ENCODE peak calls at places on chromosomes 2 and 18, in nine cellular contexts. I is fibroblast of pulmonary artery, M is PC-3, F is fibroblast of lung, X is MM.1S, C is esophagus squamous epithelium, V is BJ, G is PC-9, J is kidney epithelial cell. Y is an unnamed sample.

GRCh38 chr18:57959278-57959677 is 84.7 kb upstream of the NEDD4L start:
- DNase-seq in C (no peak), V (no peak), G (peak), M (peak), J (peak), F (peak), I (peak), X (peak), Y (no peak)

GRCh38 chr2:126982935-126983334 is 84.2 kb downstream of the TEX51 start:
- DNase-seq in V (no peak), J (no peak), I (no peak), M (no peak), C (no peak), G (no peak), X (no peak), F (no peak), Y (no peak)

GRCh38 chr18:60322591-60322990 is 50.0 kb downstream of the MC4R start:
- DNase-seq in V (no peak), M (peak), G (no peak), X (no peak), J (no peak), F (no peak), I (no peak), C (no peak), Y (no peak)

GRCh38 chr2:30796723-30797122 is 10.5 kb downstream of the CAPN13 start:
- DNase-seq in J (no peak), I (no peak), C (no peak), M (no peak), F (no peak), X (no peak), V (no peak), G (no peak), Y (no peak)

GRCh38 chr2:101026923-101027469 is 24.9 kb downstream of the RPL31 start:
- DNase-seq in M (no peak), I (no peak), V (no peak), G (no peak), F (no peak), C (no peak), J (no peak), X (no peak), Y (no peak)

GRCh38 chr2:71614976-71615768 is 161.8 kb downstream of the DYSF start:
- DNase-seq in M (no peak), V (no peak), J (no peak), C (no peak), I (peak), X (no peak), G (no peak), F (peak), Y (no peak)

GRCh38 chr2:48531141-48531648 is 1.2 kb downstream of the STON1 start:
- DNase-seq in M (peak), C (no peak), V (peak), I (peak), X (no peak), J (peak), F (peak), G (no peak), Y (no peak)

GRCh38 chr18:28175930-28176673 is 828 bp downstream of the CDH2 start:
- DNase-seq in V (no peak), C (no peak), F (peak), X (peak), I (no peak), M (peak), J (no peak), G (peak), Y (no peak)

GRCh38 chr18:43539862-43540261 is 262.6 kb upstream of the SYT4 start:
- DNase-seq in G (no peak), J (no peak), I (no peak), F (no peak), M (peak), C (no peak), V (no peak), X (no peak), Y (no peak)

GRCh38 chr18:58345875-58346274 is 283.0 kb downstream of the ALPK2 start:
- DNase-seq in M (no peak), F (no peak), V (no peak), J (no peak), C (no peak), G (no peak), I (no peak), X (no peak), Y (no peak)

GRCh38 chr18:4283746-4284291 is 171.3 kb downstream of the DLGAP1 start:
- DNase-seq in C (no peak), V (no peak), X (no peak), I (no peak), G (no peak), J (no peak), M (no peak), F (no peak), Y (no peak)
- TF ChIP-seq CTCF in C (no peak), V (no peak), X (no peak), I (no peak), G (no peak), J (no peak), M (no peak), F (no peak), Y (no peak)

GRCh38 chr2:82234283-82234682 is 1929.7 kb upstream of the LRRTM1 start:
- DNase-seq in J (no peak), F (no peak), G (no peak), I (no peak), V (no peak), X (no peak), M (no peak), C (no peak), Y (no peak)
- TF ChIP-seq CTCF in J (peak), F (no peak), G (peak), I (no peak), V (no peak), X (peak), M (peak), C (no peak), Y (no peak)

DNA sequence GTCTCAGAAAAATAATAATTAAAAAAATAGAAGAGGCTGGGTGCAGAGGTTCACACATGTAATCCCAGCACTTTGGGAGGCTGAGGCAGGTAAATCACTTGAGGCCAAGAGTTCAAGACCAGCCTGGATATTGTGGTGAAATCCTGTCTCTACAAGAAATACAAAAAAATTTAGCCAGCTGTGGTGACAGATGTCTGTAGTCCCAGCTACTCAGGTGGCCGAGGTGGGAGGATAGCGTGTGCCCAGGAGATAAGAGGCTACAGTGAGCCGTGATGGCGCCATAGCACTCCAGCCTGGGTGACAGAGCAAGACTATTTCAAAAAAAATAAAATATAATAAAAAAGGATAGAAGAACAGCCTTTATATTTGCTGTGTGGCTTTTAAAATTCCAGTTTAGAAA is 35.9 kb downstream of the SMC6 start:
- DNase-seq in C (no peak), X (no peak), F (no peak), M (no peak), I (no peak), V (no peak), G (no peak), J (no peak), Y (no peak)
- TF ChIP-seq CTCF in C (no peak), X (no peak), F (no peak), M (no peak), I (no peak), V (no peak), G (no peak), J (no peak), Y (no peak)

DNA sequence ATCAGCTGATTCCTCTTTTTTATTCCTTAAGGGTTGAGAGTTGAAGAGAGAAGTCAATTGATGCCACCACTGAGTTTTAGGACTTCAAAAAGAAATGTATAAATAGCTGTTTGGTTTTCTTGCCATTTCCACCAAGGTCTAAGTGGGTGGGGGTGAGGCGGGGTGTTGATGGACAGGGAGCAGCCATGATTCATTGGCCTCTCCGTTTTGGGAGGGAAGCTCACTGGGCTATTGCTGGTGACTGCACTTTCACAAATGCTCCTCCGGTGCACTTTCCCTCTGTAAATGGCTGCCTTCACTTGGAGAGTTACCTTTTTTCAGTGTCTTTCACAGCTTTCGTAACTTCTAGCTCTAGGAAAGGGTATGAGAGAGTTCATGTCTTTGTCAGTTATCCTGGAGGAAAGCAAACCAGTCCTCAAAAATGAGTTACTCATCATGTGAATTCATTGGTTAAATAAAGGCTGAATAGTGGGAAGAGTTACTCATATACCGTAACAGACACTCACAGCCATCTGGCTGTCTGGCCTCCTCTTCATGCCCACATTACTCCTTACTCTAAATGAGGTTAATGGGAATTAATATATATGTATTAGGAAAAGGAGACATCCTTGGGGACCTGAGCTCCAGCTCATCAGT is 17.4 kb upstream of the CTAGE1 start:
- DNase-seq in I (peak), F (peak), V (peak), C (no peak), G (no peak), M (peak), X (no peak), J (peak), Y (no peak)
- TF ChIP-seq CTCF in I (no peak), F (no peak), V (no peak), C (no peak), G (no peak), M (no peak), X (no peak), J (no peak), Y (no peak)

DNA sequence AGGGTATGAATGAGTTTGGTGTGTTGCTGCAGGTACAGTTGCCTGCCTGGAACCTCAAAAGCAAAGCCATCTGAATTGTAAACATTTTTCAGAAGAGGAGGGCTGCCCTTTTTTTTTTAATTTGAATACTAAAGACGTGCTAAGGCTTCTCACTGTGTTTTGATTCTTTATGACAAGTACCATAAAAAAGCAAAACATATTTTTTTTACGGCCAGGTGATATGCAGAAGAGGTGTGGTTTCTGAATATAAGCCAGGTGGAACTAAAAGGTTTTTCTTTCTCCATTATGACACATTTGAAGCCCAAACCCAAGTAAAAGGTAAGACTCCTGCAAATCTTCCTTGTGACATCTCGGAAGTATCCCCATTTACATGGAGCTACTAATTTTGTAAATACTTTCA is 246.3 kb downstream of the IRS1 start:
- DNase-seq in M (no peak), X (no peak), G (no peak), C (no peak), I (no peak), V (no peak), F (no peak), J (no peak), Y (no peak)
- TF ChIP-seq CTCF in M (no peak), X (no peak), G (no peak), C (no peak), I (no peak), V (no peak), F (no peak), J (no peak), Y (no peak)

GRCh38 chr2:4992226-4992625 is 700.0 kb upstream of the SOX11 start:
- DNase-seq in M (peak), G (no peak), X (no peak), J (no peak), F (peak), C (no peak), I (no peak), V (no peak), Y (no peak)
- TF ChIP-seq CTCF in M (peak), G (no peak), X (no peak), J (peak), F (no peak), C (no peak), I (no peak), V (no peak), Y (no peak)

GRCh38 chr2:24513672-24514071 is 22.6 kb downstream of the NCOA1 start:
- DNase-seq in V (no peak), G (no peak), C (no peak), J (no peak), F (no peak), M (no peak), X (no peak), I (peak), Y (no peak)
- TF ChIP-seq CTCF in V (no peak), G (no peak), C (no peak), J (no peak), F (no peak), M (no peak), X (no peak), I (no peak), Y (no peak)

DNA sequence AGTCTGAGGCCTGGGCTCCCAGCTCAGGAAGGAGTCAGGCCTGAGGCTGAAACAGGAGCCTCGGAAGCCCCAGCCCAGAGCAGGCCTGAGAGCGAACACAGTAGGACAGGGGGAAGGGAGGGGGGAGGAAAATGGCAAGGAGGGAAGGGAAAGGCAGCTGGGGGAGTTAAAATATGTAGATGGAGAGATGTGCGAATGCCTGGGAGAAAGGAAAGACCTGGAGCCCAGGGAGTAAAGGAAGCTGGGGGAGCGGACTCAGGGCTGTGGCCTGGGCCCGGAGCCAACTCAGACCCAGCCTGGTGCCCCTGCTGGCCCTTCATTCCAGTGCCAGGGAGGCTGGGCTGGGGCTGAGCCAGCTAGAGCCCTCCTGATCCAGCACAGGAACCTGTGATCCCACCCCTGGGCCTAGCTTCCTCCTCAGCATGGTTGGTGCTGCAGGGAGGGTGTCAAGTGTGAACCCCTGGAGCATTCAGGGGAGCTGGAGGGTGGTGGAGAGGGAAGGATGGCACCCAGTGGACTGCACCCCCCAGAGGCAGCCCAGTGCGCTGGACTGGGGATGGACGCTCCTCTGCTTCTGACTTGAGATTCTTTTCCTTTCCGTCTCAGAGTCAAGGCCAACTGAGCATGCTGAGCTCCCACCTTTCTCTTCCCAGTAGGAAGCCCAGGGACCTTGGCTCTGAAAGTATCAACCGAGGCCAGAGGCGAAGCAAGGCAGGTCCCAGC is 46.3 kb downstream of the EMX1 start:
- DNase-seq in J (no peak), X (no peak), G (no peak), V (no peak), F (no peak), I (peak), C (no peak), M (no peak), Y (no peak)
- TF ChIP-seq CTCF in J (no peak), X (no peak), G (no peak), V (no peak), F (no peak), I (no peak), C (no peak), M (no peak), Y (no peak)

GRCh38 chr2:227578642-227579041 is 20.1 kb upstream of the SCYGR2 start:
- DNase-seq in G (no peak), X (no peak), F (no peak), I (no peak), J (no peak), V (no peak), C (no peak), M (peak), Y (no peak)
- TF ChIP-seq CTCF in G (no peak), X (no peak), F (no peak), I (no peak), J (no peak), V (no peak), C (no peak), M (peak), Y (no peak)